ENCODE peak calls at places on chromosomes 2 and 18, in four cellular contexts. F is K562, M is HepG2, Q is GM12878. O is an unnamed sample.

GRCh38 chr2:120877409-120877808 is 141.7 kb downstream of the GLI2 start:
- DNase-seq in Q (no peak), M (no peak), F (no peak), O (no peak)

GRCh38 chr2:148303166-148303565 is 282.3 kb downstream of the MBD5 start:
- DNase-seq in M (no peak), Q (no peak), F (no peak), O (no peak)

GRCh38 chr2:201150454-201151020 is 32.4 kb upstream of the CASP10 start:
- DNase-seq in Q (no peak), M (no peak), F (peak), O (no peak)

GRCh38 chr2:166449439-166449838 is 44.6 kb downstream of the SCN7A start:
- DNase-seq in F (no peak), Q (no peak), M (no peak), O (no peak)

GRCh38 chr2:160478660-160479059 is 14.9 kb downstream of the RBMS1 start:
- DNase-seq in F (no peak), M (no peak), Q (no peak), O (no peak)

GRCh38 chr2:231297108-231297908 is 98.2 kb upstream of the B3GNT7 start:
- DNase-seq in F (peak), M (peak), Q (peak), O (peak)

GRCh38 chr2:26674002-26674751 is 18.3 kb upstream of the KCNK3 start:
- DNase-seq in M (no peak), Q (no peak), F (no peak), O (no peak)

GRCh38 chr18:64017870-64018269 is 48.0 kb downstream of the SERPINB8 start:
- DNase-seq in Q (no peak), F (peak), M (peak), O (peak)

GRCh38 chr18:64409511-64409910 is 260.6 kb upstream of the LINC00305 start:
- DNase-seq in Q (no peak), F (no peak), M (no peak), O (no peak)

GRCh38 chr18:22858121-22858520 is 75.0 kb upstream of the RBBP8 start:
- DNase-seq in F (no peak), M (no peak), Q (no peak), O (no peak)

GRCh38 chr2:102282646-102283045 is 28.7 kb upstream of the IL1RL1 start:
- DNase-seq in F (no peak), Q (no peak), M (no peak), O (no peak)

GRCh38 chr18:63928331-63928730 is 20.6 kb downstream of the SERPINB10 start:
- DNase-seq in M (no peak), F (no peak), Q (no peak), O (no peak)

GRCh38 chr2:215660687-215661086 is 224.8 kb upstream of the FN1 start:
- DNase-seq in Q (no peak), F (no peak), M (no peak), O (no peak)

GRCh38 chr2:204726831-204727230 is 181.6 kb downstream of the PARD3B start:
- DNase-seq in M (no peak), Q (no peak), F (no peak), O (no peak)

GRCh38 chr18:68448736-68449135 is 266.2 kb downstream of the TMX3 start:
- DNase-seq in Q (no peak), M (no peak), F (no peak), O (no peak)

GRCh38 chr2:189866296-189866695 is 82.0 kb downstream of the PMS1 start:
- DNase-seq in Q (no peak), F (no peak), M (no peak), O (no peak)

GRCh38 chr2:70143314-70144150 is 47.3 kb downstream of the C2orf42 start:
- DNase-seq in F (peak), M (peak), Q (no peak), O (peak)

GRCh38 chr2:10285578-10286198 is 17.0 kb upstream of the HPCAL1 start:
- DNase-seq in M (peak), Q (no peak), F (no peak), O (peak)

GRCh38 chr2:29284671-29285070 is 169.5 kb downstream of the CLIP4 start:
- DNase-seq in M (no peak), F (no peak), Q (no peak), O (no peak)

GRCh38 chr2:232146294-232146693 is 184.8 kb downstream of the DIS3L2 start:
- DNase-seq in F (no peak), Q (no peak), M (no peak), O (no peak)

GRCh38 chr2:95530734-95531133 is 46.2 kb upstream of the TRIM43B start:
- DNase-seq in Q (peak), M (no peak), F (no peak), O (no peak)

GRCh38 chr18:49837889-49838288 is 24.6 kb upstream of the ACAA2 start:
- DNase-seq in F (no peak), Q (no peak), M (peak), O (no peak)

GRCh38 chr2:128746356-128746755 is 427.7 kb upstream of the HS6ST1 start:
- DNase-seq in F (no peak), Q (no peak), M (peak), O (no peak)

GRCh38 chr18:31646332-31646822 is 38.0 kb downstream of the B4GALT6 start:
- DNase-seq in Q (no peak), F (no peak), M (no peak), O (no peak)

GRCh38 chr2:7825591-7826312 is 856.1 kb upstream of the ID2 start:
- DNase-seq in F (no peak), Q (peak), M (peak), O (no peak)

GRCh38 chr2:1967242-1968210 is 223.2 kb upstream of the PXDN start:
- DNase-seq in Q (no peak), M (no peak), F (no peak), O (no peak)

GRCh38 chr2:94996401-94997100 is 29.0 kb upstream of the MAL start:
- DNase-seq in M (no peak), F (no peak), Q (no peak), O (no peak)

GRCh38 chr2:147214900-147215299 is 629.9 kb upstream of the ACVR2A start:
- DNase-seq in M (no peak), F (no peak), Q (no peak), O (no peak)

GRCh38 chr2:237321746-237322145 is 92.2 kb downstream of the COL6A3 start:
- DNase-seq in F (no peak), Q (no peak), M (no peak), O (no peak)

GRCh38 chr18:50279752-50280151 is 1.6 kb downstream of the MBD1 start:
- DNase-seq in M (no peak), F (no peak), Q (no peak), O (no peak)

DNA sequence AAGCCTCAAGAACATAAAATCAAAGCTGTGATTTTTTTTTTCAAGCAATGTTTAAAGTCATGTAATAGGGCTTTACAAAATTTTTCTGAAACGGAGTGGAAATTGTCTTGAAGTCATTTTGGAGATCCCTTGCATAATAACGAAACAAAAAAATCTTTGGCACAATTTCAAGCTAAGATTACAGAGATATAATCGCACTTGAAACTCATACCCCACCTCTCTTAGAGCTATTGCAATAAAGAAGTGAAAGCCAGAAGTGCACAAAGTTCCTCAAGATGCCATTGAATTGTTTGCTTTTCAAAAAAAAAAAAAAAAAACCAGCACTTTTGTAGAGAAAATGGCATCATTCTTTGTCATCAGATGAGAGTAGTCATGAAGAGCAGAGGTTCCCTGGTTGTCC is 152.3 kb downstream of the PAX3 start:
- DNase-seq in F (no peak), M (no peak), Q (no peak), O (no peak)
- TF ChIP-seq CEBPB in F (no peak), M (no peak), Q (no peak), O (no peak)

DNA sequence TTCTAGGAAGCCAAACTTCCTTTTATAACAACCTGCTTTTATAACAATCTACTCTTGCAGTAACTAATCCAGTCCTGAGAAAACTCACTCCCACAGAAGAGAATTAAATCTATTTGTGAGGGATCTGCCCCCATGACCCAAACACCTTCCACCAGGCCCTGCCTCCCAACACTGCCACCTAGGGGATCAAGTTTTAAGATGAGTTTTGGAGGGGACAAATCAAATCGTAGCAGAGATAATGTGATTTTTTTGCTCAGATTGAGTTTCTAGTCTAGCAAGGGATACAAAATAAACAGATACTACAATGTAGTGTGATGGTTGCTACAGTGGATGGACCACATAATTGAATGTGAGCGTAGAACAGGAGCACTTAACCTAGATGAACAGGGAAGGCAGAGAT is 52.2 kb downstream of the NCOA1 start:
- DNase-seq in F (peak), Q (no peak), M (no peak), O (no peak)
- TF ChIP-seq ZBTB33 in F (no peak), Q (no peak), M (no peak), O (no peak)

GRCh38 chr2:132400169-132400900 is 16.3 kb upstream of the GPR39 start:
- DNase-seq in M (no peak), Q (no peak), F (peak), O (no peak)
- TF ChIP-seq MAX in M (no peak), Q (no peak), F (no peak), O (no peak)

DNA sequence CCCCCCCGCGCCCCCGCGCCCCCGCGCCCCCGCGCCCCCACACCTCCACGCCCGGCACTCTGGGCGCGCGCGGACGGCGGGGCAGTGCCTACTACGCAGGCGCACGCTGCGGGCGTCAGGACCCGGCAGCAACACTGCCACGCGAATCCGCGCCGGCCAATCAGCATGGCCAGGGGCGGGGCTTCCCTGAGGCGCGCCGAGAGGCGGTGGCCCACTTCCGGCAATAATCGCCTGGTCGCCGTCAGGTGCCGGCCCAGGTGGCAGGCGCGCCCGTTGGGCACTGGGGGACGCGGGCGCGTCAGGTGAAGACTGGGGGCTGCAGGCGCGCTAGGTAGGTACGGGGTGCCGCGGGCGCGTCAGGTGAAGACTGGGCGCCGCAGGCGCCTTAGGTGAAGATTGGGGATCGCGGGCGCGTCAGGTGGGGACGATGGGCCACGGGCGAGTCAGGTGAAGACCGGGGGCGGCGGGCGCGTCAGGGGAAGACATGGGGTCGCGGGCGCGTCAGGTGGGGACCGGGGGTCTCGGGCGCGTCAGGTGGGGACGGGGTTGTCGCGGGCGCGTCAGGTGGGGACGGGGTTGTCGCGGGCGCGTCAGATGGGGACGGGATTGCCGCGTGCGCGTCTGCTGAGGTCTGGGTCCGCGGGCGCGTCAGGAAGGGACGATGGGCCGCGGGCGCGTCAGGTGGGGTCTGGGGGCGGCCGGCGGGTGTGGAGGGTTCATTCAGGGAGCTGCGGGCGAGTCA is 219.1 kb downstream of the RTP5 start:
- DNase-seq in F (peak), M (peak), Q (peak), O (peak)
- TF ChIP-seq CEBPB in F (no peak), M (no peak), Q (no peak), O (no peak)

DNA sequence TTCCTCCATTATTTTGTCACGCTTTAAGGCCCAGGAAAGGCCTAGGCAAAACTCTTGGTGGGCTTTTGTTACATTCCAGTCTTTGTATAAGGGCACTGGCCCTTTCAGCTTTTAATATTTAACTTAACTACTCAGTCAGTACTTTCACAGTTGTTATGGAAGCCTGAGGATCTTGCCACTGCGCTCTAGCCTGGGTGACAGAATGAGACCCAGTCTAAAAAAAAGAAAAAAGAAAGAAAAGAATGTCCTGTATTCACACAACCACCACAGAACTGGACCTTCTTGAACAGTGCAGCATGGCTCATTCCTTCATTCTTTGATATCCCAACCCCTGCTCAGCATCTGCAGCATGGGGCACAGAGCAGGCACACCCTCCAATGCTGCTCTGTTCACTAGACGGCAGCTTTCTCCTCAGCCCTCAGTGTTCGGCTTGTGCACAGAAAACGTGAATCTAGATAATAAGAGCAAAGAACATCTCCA is 93.4 kb upstream of the MSH2 start:
- DNase-seq in Q (no peak), M (peak), F (no peak), O (no peak)
- TF ChIP-seq ZBTB33 in Q (no peak), M (no peak), F (no peak), O (no peak)

DNA sequence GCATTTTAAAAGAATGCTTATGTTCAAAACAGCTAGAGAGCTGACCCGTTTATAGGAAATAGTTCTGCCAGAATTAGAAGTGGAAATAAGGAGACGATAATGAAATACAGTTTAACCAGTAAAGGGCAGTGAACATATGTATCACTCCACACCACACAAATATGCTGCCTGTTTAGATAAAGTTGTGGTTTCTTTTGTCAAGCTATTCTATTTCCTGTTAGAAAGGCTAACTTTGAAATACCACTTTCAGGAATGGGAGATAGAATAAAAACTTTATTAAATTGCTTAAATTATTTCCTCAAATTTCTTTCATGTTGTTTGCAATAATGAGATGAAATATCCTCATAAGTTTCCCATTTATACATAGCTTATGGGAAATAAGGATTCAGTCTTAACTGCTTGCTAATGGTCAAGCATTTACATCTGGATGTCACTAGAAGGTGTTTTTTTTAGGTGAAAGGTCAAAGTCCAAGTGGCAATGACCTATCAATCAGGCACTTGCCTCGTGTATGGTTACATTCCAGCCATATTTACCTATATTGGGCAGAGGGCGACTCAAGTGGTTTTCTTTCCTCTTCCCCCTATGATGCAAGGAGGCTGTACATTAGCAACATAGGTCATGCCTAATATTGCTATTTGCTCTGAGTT is 148.9 kb downstream of the ZEB2 start:
- DNase-seq in M (peak), F (peak), Q (no peak), O (no peak)
- TF ChIP-seq MAX in M (peak), F (no peak), Q (no peak), O (no peak)

GRCh38 chr18:41870817-41871216 is 84.2 kb upstream of the PIK3C3 start:
- DNase-seq in Q (no peak), M (no peak), F (no peak), O (no peak)
- TF ChIP-seq CEBPB in Q (no peak), M (no peak), F (no peak), O (no peak)

GRCh38 chr2:47073217-47073616 is 81.9 kb downstream of the STPG4 start:
- DNase-seq in F (no peak), Q (no peak), M (no peak), O (no peak)

GRCh38 chr2:47070920-47071824 is 83.9 kb downstream of the STPG4 start:
- DNase-seq in F (no peak), M (peak), Q (peak), O (no peak)

GRCh38 chr2:47073641-47074040 is 81.5 kb downstream of the STPG4 start:
- DNase-seq in Q (no peak), F (no peak), M (no peak), O (no peak)

GRCh38 chr2:47072728-47073191 is 82.3 kb downstream of the STPG4 start:
- DNase-seq in F (no peak), Q (no peak), M (no peak), O (no peak)

GRCh38 chr2:47072018-47072691 is 83.0 kb downstream of the STPG4 start:
- DNase-seq in F (no peak), Q (no peak), M (no peak), O (no peak)
- TF ChIP-seq ZBTB33 in F (peak), Q (no peak), M (peak), O (no peak)